ENCODE peak calls at places on chromosomes 6 and 20, in four cellular contexts. R is HepG2, Y is WTC11, B is GM12878. N is an unnamed sample.

GRCh38 chr20:45341939-45342862 is 6.0 kb downstream of the SDC4 start:
- DNase-seq in R (peak), Y (peak), B (no peak), N (no peak)

GRCh38 chr20:46631212-46631869 is 19.9 kb downstream of the SLC13A3 start:
- DNase-seq in R (peak), Y (no peak), B (no peak), N (no peak)

GRCh38 chr20:49225896-49226295 is 6.7 kb downstream of the DDX27 start:
- DNase-seq in R (no peak), Y (no peak), B (no peak), N (no peak)

GRCh38 chr20:62069741-62070216 is 4.1 kb upstream of the TAF4 start:
- DNase-seq in R (no peak), Y (no peak), B (no peak), N (no peak)

GRCh38 chr6:53347250-53347920 is 1.4 kb downstream of the ELOVL5 start:
- DNase-seq in R (no peak), Y (no peak), B (no peak), N (no peak)

GRCh38 chr6:1388927-1389790 is at the start of gene FOXF2:
- DNase-seq in R (no peak), Y (peak), B (no peak), N (peak)

GRCh38 chr6:167750956-167751358 is 75.8 kb upstream of the AFDN start:
- DNase-seq in R (peak), Y (peak), B (no peak), N (no peak)

GRCh38 chr20:23920936-23921335 is 41.4 kb upstream of the CST5 start:
- DNase-seq in R (no peak), Y (no peak), B (no peak), N (no peak)

GRCh38 chr6:80333342-80333741 is 226.9 kb downstream of the BCKDHB start:
- DNase-seq in R (no peak), Y (no peak), B (no peak), N (no peak)

GRCh38 chr6:170292111-170292777 is 1.4 kb upstream of the DLL1 start:
- DNase-seq in R (no peak), Y (no peak), B (no peak), N (no peak)

GRCh38 chr20:54043044-54043967 is 27.1 kb downstream of the BCAS1 start:
- DNase-seq in R (no peak), Y (no peak), B (no peak), N (peak)

GRCh38 chr20:50689864-50690263 is 1.5 kb downstream of the RIPOR3 start:
- DNase-seq in R (no peak), Y (no peak), B (no peak), N (no peak)

GRCh38 chr6:162203287-162203686 is 524.3 kb downstream of the PRKN start:
- DNase-seq in R (no peak), Y (no peak), B (no peak), N (no peak)

GRCh38 chr6:3882865-3883264 is 33.7 kb downstream of the FAM50B start:
- DNase-seq in R (no peak), Y (no peak), B (no peak), N (no peak)

GRCh38 chr6:124223596-124223995 is 419.9 kb downstream of the NKAIN2 start:
- DNase-seq in R (no peak), Y (no peak), B (no peak), N (no peak)

GRCh38 chr20:48733296-48733790 is 94.5 kb downstream of the PREX1 start:
- DNase-seq in R (no peak), Y (no peak), B (no peak), N (peak)

GRCh38 chr6:73743556-73743955 is 47.6 kb downstream of the CD109 start:
- DNase-seq in R (no peak), Y (no peak), B (no peak), N (no peak)

GRCh38 chr6:18289283-18289682 is 25.0 kb upstream of the DEK start:
- DNase-seq in R (no peak), Y (no peak), B (no peak), N (no peak)

GRCh38 chr6:32113386-32114352 is 4.5 kb upstream of the TNXB start:
- DNase-seq in R (peak), Y (peak), B (no peak), N (peak)

GRCh38 chr6:34151321-34152041 is 5.6 kb upstream of the GRM4 start:
- DNase-seq in R (no peak), Y (peak), B (no peak), N (no peak)

GRCh38 chr20:19495905-19496703 is 262.0 kb upstream of the RIN2 start:
- DNase-seq in R (no peak), Y (no peak), B (no peak), N (no peak)

GRCh38 chr6:5191222-5191621 is 69.5 kb downstream of the LYRM4 start:
- DNase-seq in R (no peak), Y (no peak), B (no peak), N (no peak)

GRCh38 chr6:21500314-21500713 is 93.2 kb upstream of the SOX4 start:
- DNase-seq in R (no peak), Y (no peak), B (no peak), N (no peak)

GRCh38 chr20:38123021-38123587 is 42.0 kb downstream of the TGM2 start:
- DNase-seq in R (peak), Y (no peak), B (no peak), N (peak)

GRCh38 chr6:151240036-151240685 is 394 bp downstream of the AKAP12 start:
- DNase-seq in R (no peak), Y (peak), B (no peak), N (peak)

GRCh38 chr6:151241853-151242252 is 2.1 kb downstream of the AKAP12 start:
- DNase-seq in R (no peak), Y (no peak), B (no peak), N (no peak)

GRCh38 chr6:151236668-151237401 is 2.9 kb upstream of the AKAP12 start:
- DNase-seq in R (no peak), Y (no peak), B (no peak), N (no peak)

GRCh38 chr6:151240861-151241642 is 1.3 kb downstream of the AKAP12 start:
- DNase-seq in R (no peak), Y (peak), B (no peak), N (no peak)

GRCh38 chr6:151239603-151240035 is at the start of gene AKAP12:
- DNase-seq in R (no peak), Y (peak), B (no peak), N (no peak)
- TF ChIP-seq CREM in R (no peak), Y (peak), B (no peak), N (no peak)

DNA sequence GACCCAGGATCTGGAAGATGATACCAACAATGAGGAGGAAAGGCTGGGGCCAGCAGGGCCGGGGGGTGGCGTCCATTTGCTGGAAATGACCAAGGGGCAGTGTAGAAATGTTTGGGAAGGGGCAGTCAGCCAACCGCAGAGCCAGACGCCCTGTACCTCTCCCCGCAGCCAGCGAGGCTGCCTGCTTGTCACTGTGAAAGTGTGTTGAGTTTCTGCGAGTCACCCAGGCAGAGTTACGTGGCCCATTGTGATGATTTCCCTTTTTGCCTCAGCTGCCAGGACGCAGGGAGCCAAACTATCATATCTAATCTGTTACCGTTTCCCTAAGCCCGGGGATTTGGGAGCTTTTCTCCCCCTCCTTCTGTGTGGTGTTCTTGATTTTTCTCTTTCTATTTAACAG is 67.9 kb upstream of the APCDD1L start:
- DNase-seq in R (no peak), Y (no peak), B (no peak), N (no peak)
- TF ChIP-seq CREM in R (no peak), Y (no peak), B (no peak), N (no peak)

GRCh38 chr6:41080623-41081022 is 7.8 kb downstream of the NFYA start:
- DNase-seq in R (no peak), Y (no peak), B (no peak), N (no peak)
- TF ChIP-seq CREM in R (no peak), Y (no peak), B (no peak), N (no peak)

DNA sequence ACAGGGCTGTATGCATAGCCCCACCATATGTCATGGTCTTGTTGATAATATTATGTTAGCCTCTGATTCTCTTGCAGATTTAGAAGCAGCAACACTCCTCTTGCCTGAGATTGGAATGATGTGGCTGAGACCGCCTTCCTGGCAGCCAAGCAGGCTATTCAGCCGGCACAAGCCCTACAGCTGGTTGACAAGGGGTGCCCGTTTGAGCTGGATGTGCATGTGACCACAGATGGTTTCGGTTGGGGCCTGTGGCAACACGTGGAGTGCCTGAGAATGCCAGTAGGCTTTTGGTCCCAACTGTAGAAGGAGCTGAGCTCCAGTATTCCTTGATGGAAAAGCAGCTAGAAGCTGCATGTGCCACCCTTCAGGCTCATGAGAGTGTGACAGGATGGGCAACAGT is 303.6 kb upstream of the POU3F2 start:
- DNase-seq in R (no peak), Y (no peak), B (no peak), N (no peak)
- TF ChIP-seq CREM in R (no peak), Y (no peak), B (no peak), N (no peak)

GRCh38 chr20:31605902-31606677 is 1.0 kb downstream of the ID1 start:
- DNase-seq in R (peak), Y (peak), B (no peak), N (peak)

GRCh38 chr20:31602779-31603441 is 2.2 kb upstream of the ID1 start:
- DNase-seq in R (peak), Y (no peak), B (peak), N (no peak)

GRCh38 chr20:31603822-31604566 is 1.1 kb upstream of the ID1 start:
- DNase-seq in R (peak), Y (peak), B (peak), N (peak)

GRCh38 chr20:31605031-31605901 is at the start of gene ID1:
- DNase-seq in R (peak), Y (peak), B (no peak), N (peak)

DNA sequence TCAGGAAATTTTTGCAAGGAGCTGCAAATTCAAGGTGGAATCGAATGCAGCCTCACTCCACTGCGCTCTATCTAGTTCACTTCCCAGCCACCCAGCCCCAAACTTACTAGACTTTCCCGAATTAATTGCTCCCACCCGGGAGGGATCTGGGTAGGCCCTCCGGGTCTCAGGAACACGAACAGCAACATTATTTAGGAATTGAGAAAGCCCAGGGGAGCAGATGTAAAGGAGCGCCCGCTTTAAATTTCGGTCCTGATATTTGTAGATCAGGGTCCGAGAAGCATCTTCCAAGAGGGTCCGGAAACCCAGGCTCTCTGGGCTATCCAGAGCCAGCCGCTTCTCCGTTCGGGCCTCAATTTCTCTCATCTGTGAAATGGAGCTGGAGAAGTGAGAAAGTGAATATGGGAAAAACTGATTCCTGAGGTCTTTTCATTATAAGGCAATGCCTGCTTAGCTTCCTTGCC is 490 bp upstream of the ID1 start:
- DNase-seq in R (peak), Y (no peak), B (no peak), N (no peak)
- TF ChIP-seq CREM in R (no peak), Y (no peak), B (no peak), N (no peak)

GRCh38 chr6:44697333-44697732 is 309.8 kb downstream of the CDC5L start:
- DNase-seq in R (no peak), Y (peak), B (no peak), N (peak)
- TF ChIP-seq CREM in R (no peak), Y (no peak), B (no peak), N (no peak)

GRCh38 chr6:106077170-106077569 is 9.0 kb upstream of the PRDM1 start:
- DNase-seq in R (no peak), Y (no peak), B (no peak), N (no peak)

GRCh38 chr6:106080106-106081095 is 5.7 kb upstream of the PRDM1 start:
- DNase-seq in R (no peak), Y (no peak), B (no peak), N (no peak)

GRCh38 chr6:106076139-106076538 is 10.0 kb upstream of the PRDM1 start:
- DNase-seq in R (no peak), Y (no peak), B (no peak), N (no peak)

GRCh38 chr6:106081715-106082114 is 4.4 kb upstream of the PRDM1 start:
- DNase-seq in R (no peak), Y (no peak), B (no peak), N (no peak)

DNA sequence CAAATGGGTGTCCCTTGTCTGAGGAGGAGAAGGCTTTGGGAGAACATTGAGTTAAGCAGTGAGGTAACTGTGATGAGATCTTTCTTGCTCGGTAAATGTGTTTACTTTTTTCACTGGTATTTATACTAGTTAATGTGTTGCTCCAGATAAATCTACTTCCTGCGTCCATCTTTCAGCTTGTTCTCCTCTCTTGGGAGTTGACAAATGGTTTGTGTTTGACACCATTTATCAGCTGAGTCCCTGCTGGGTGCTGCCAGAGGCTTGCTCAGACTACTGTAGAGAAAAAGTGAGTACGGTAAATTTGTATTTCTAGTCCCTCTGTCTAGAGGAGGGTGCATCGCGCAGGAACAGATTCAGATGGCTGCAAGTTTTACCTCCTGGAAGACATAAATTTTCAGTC is 8.3 kb upstream of the PRDM1 start:
- DNase-seq in R (no peak), Y (no peak), B (no peak), N (no peak)
- TF ChIP-seq CREM in R (no peak), Y (no peak), B (no peak), N (no peak)

DNA sequence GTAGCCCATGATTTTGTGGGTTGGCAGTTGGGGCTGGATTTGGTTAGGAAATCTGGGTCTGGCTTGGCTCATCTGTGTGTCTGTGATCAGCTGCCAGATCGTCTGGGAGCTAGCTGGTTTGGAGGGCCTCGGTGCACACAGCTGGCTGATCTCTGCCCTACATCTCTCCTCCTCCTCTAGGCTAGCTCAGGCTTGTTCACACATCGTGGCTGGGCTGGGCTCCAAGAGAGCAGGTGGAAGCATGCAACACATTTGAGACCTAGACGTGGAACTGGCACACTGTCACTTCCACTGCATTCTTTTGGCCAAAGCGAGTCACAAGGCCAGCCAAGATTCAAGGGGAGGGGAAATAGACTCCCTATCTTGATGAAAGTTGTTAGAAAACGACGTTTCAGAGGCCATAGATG is 15.9 kb downstream of the NDUFAF5 start:
- DNase-seq in R (peak), Y (no peak), B (no peak), N (no peak)
- TF ChIP-seq CREM in R (no peak), Y (no peak), B (no peak), N (no peak)

GRCh38 chr6:155366325-155366724 is 52.0 kb upstream of the TFB1M start:
- DNase-seq in R (no peak), Y (peak), B (no peak), N (no peak)
- TF ChIP-seq CREM in R (no peak), Y (no peak), B (no peak), N (no peak)

GRCh38 chr6:158622545-158623190 is 21.9 kb downstream of the DYNLT1 start:
- DNase-seq in R (no peak), Y (no peak), B (no peak), N (no peak)
- TF ChIP-seq CREM in R (no peak), Y (no peak), B (no peak), N (no peak)

N was measured in K562.